ENCODE peak calls at places on chromosomes 2 and 18, in ten cellular contexts. E, P, S, O, U, F, I, R, W and V are unnamed samples.

GRCh38 chr2:180706694-180707093 is 273.7 kb upstream of the UBE2E3 start:
- DNase-seq in E (no peak), P (no peak), S (no peak), O (no peak), U (no peak), F (no peak), I (no peak), R (no peak), W (peak), V (no peak)

GRCh38 chr2:105701042-105701441 is 43.7 kb upstream of the NCK2 start:
- DNase-seq in E (no peak), P (no peak), S (no peak), O (no peak), U (no peak), F (no peak), I (no peak), R (no peak), W (no peak), V (no peak)

GRCh38 chr18:77043541-77044280 is 88.9 kb downstream of the MBP start:
- DNase-seq in E (no peak), P (no peak), S (no peak), O (no peak), U (no peak), F (no peak), I (no peak), R (peak), W (no peak), V (no peak)

GRCh38 chr2:74290466-74291216 is 52.6 kb downstream of the SLC4A5 start:
- DNase-seq in E (no peak), P (no peak), S (no peak), O (peak), U (no peak), F (no peak), I (no peak), R (no peak), W (no peak), V (no peak)

GRCh38 chr2:234991290-234991689 is 39.5 kb downstream of the SH3BP4 start:
- DNase-seq in E (no peak), P (no peak), S (no peak), O (no peak), U (no peak), F (no peak), I (no peak), R (no peak), W (no peak), V (no peak)

GRCh38 chr18:76445275-76445674 is 49.8 kb downstream of the ZNF516 start:
- DNase-seq in E (no peak), P (no peak), S (peak), O (no peak), U (no peak), F (no peak), I (no peak), R (peak), W (no peak), V (no peak)

GRCh38 chr2:10389596-10389995 is 58.5 kb downstream of the ODC1 start:
- DNase-seq in E (no peak), P (no peak), S (no peak), O (no peak), U (no peak), F (no peak), I (peak), R (peak), W (no peak), V (no peak)

GRCh38 chr18:12574494-12575185 is 83.3 kb downstream of the SPIRE1 start:
- DNase-seq in E (no peak), P (no peak), S (no peak), O (no peak), U (no peak), F (no peak), I (no peak), R (peak), W (no peak), V (no peak)

GRCh38 chr2:72983500-72984039 is 66.3 kb downstream of the EMX1 start:
- DNase-seq in E (no peak), P (no peak), S (no peak), O (no peak), U (no peak), F (no peak), I (no peak), R (no peak), W (no peak), V (no peak)

GRCh38 chr2:138115664-138116063 is 151.4 kb downstream of the HNMT start:
- DNase-seq in E (no peak), P (no peak), S (no peak), O (no peak), U (no peak), F (no peak), I (no peak), R (no peak), W (peak), V (no peak)

GRCh38 chr2:96359310-96359709 is 23.7 kb downstream of the NCAPH start:
- DNase-seq in E (no peak), P (no peak), S (no peak), O (peak), U (no peak), F (peak), I (no peak), R (no peak), W (no peak), V (no peak)
- TF ChIP-seq CTCF in E (no peak), P (no peak), S (peak), O (no peak), U (no peak), F (peak), I (no peak), R (no peak), W (no peak), V (no peak)

GRCh38 chr2:63667132-63667531 is 78.4 kb downstream of the MDH1 start:
- DNase-seq in E (no peak), P (no peak), S (no peak), O (no peak), U (no peak), F (no peak), I (peak), R (no peak), W (no peak), V (no peak)
- TF ChIP-seq CTCF in E (no peak), P (no peak), S (no peak), O (no peak), U (peak), F (no peak), I (no peak), R (no peak), W (no peak), V (no peak)

DNA sequence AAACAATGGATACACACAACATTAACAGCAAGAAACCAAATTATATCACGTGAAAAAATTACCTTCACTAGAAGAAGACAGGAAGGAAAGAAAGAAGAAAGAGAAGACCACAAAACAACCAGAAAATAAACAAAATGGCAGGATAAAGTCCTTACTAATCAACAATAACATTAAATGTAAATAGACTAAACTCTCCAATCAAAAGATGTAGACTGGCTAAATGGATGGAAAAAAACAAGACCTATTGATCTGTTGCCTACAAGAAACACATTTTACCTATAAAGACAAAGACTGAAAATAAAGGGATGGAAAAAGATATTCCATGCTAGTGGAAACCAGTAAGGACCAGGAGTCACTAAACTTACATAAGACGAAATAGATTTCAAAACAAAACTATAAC is 167.0 kb upstream of the ZC3H15 start:
- DNase-seq in E (no peak), P (no peak), S (no peak), O (no peak), U (no peak), F (no peak), I (no peak), R (no peak), W (no peak), V (no peak)
- TF ChIP-seq CTCF in E (no peak), P (no peak), S (no peak), O (no peak), U (no peak), F (no peak), I (no peak), R (no peak), W (no peak), V (no peak)

DNA sequence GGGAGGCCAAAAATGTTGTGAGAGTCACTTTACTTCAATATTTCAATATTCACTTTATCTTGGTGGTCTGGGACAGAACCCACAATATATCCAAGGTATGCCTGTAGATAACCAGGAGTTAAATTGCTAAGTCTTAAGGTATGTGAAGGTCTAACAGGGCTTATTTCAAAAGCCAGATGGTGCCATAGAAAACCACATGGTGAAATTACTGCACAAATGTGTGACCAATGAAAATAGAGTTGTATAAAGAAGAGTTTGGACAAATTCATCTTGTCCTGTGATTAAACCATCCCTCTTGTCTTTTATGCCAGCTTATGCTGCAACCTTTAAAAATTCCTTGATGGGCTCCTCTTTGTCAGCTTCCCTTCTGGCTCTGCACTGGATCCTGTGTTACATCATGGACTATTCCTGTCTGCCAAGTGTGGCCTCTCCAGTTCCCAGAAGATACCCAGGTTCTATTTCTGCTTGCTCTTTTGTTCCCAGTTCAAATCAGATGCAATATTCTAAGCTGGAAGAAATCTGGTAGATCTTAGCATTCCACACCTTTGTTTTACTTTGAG is 46.8 kb downstream of the ANTXR1 start:
- DNase-seq in E (no peak), P (no peak), S (no peak), O (no peak), U (no peak), F (no peak), I (no peak), R (peak), W (no peak), V (no peak)
- TF ChIP-seq CTCF in E (no peak), P (no peak), S (no peak), O (no peak), U (no peak), F (no peak), I (no peak), R (no peak), W (no peak), V (no peak)